ENCODE peak calls at places on chromosomes 2 and 18, in nine cellular contexts. X is H4, E is astrocyte of the spinal cord, S is A172, D is H1, Y is amniotic stem cell, Q is Daoy, B is amniotic epithelial cell, K is HFF-Myc. P is an unnamed sample.

GRCh38 chr2:6999161-6999877 is 82.1 kb downstream of the RNF144A start:
- DNase-seq in Q (no peak), B (no peak), E (no peak), Y (no peak), K (no peak), S (no peak), X (no peak), D (no peak), P (no peak)

GRCh38 chr2:119126650-119127049 is 31.9 kb downstream of the C1QL2 start:
- DNase-seq in B (no peak), S (peak; percentile 48), D (peak; percentile 90), X (peak; percentile 7), Y (no peak), K (no peak), Q (peak; percentile 77), E (no peak), P (peak; percentile 28)

GRCh38 chr2:224408676-224409075 is 6.8 kb upstream of the FAM124B start:
- DNase-seq in Q (no peak), K (no peak), E (no peak), S (no peak), D (no peak), B (no peak), X (no peak), Y (no peak), P (no peak)

GRCh38 chr2:227374158-227374557 is 4.9 kb downstream of the TM4SF20 start:
- DNase-seq in K (no peak), D (no peak), Y (no peak), X (no peak), S (peak; percentile 85), Q (peak; percentile 59), B (peak; percentile 75), E (peak; percentile 59), P (peak; percentile 97)

GRCh38 chr2:36245632-36246031 is 109.9 kb upstream of the CRIM1 start:
- DNase-seq in S (no peak), B (no peak), E (peak; percentile 4), K (no peak), Y (no peak), X (no peak), Q (no peak), D (no peak), P (no peak)

GRCh38 chr2:228847684-228848083 is 423.4 kb downstream of the PID1 start:
- DNase-seq in E (peak; percentile 13), S (no peak), K (no peak), Y (no peak), X (no peak), B (no peak), Q (no peak), D (no peak), P (no peak)

GRCh38 chr2:240532032-240532775 is 25.6 kb downstream of the ANKMY1 start:
- DNase-seq in X (peak; percentile 4), E (no peak), D (no peak), Y (no peak), K (no peak), Q (no peak), B (peak; percentile 21), S (no peak), P (no peak)

GRCh38 chr18:76564117-76564516 is 69.1 kb upstream of the ZNF516 start:
- DNase-seq in Y (no peak), X (peak; percentile 31), K (no peak), B (peak; percentile 59), Q (peak; percentile 26), D (peak; percentile 4), S (peak; percentile 44), E (peak; percentile 58), P (peak; percentile 10)

GRCh38 chr18:76658627-76659026 is 163.6 kb upstream of the ZNF516 start:
- DNase-seq in X (no peak), D (peak; percentile 83), S (no peak), K (no peak), B (peak; percentile 14), Q (peak; percentile 20), Y (no peak), E (no peak), P (peak; percentile 43)

GRCh38 chr2:38981670-38982357 is 92.1 kb downstream of the ARHGEF33 start:
- DNase-seq in K (no peak), S (no peak), X (no peak), E (no peak), D (no peak), B (no peak), Y (no peak), Q (no peak), P (no peak)

GRCh38 chr2:228548230-228548629 is 366.7 kb upstream of the SPHKAP start:
- DNase-seq in D (no peak), K (no peak), X (no peak), Y (no peak), B (peak; percentile 48), Q (no peak), E (peak; percentile 33), S (no peak), P (no peak)

GRCh38 chr2:32553829-32554432 is 73.9 kb upstream of the TTC27 start:
- DNase-seq in D (no peak), E (peak; percentile 67), Q (peak; percentile 13), K (peak; percentile 11), Y (peak; percentile 3), X (peak; percentile 6), S (peak; percentile 21), B (peak; percentile 62), P (peak; percentile 64)

GRCh38 chr2:140384946-140385345 is 1604.8 kb upstream of the NXPH2 start:
- DNase-seq in D (no peak), E (no peak), K (no peak), X (no peak), Q (no peak), B (no peak), Y (no peak), S (no peak), P (no peak)

GRCh38 chr2:195407782-195408181 is 249.2 kb upstream of the SLC39A10 start:
- DNase-seq in D (no peak), K (no peak), B (peak; percentile 68), Y (no peak), E (no peak), S (peak; percentile 23), X (peak; percentile 23), Q (peak; percentile 14), P (no peak)

GRCh38 chr18:39843546-39843945 is 2111.5 kb upstream of the PIK3C3 start:
- DNase-seq in X (no peak), S (no peak), E (no peak), B (no peak), K (no peak), D (no peak), Q (no peak), Y (no peak), P (no peak)

GRCh38 chr2:54586062-54586982 is 130.2 kb downstream of the SPTBN1 start:
- DNase-seq in D (no peak), K (no peak), S (no peak), E (peak; percentile 72), X (no peak), B (peak; percentile 82), Y (no peak), Q (no peak), P (peak; percentile 63)

GRCh38 chr2:66748939-66749338 is 314.0 kb downstream of the MEIS1 start:
- DNase-seq in D (no peak), B (no peak), Y (no peak), X (no peak), K (no peak), S (no peak), Q (no peak), E (no peak), P (no peak)

GRCh38 chr18:56112013-56112749 is 524.2 kb upstream of the TCF4 start:
- DNase-seq in S (peak; percentile 2), X (no peak), E (no peak), Y (no peak), Q (peak; percentile 43), D (no peak), B (peak; percentile 24), K (no peak), P (no peak)

GRCh38 chr2:99488587-99488998 is 1.2 kb downstream of the REV1 start:
- DNase-seq in X (peak; percentile 24), E (peak; percentile 33), D (no peak), K (no peak), S (peak; percentile 35), B (peak; percentile 39), Y (no peak), Q (peak; percentile 45), P (peak; percentile 31)

GRCh38 chr2:231305221-231305620 is 90.3 kb upstream of the B3GNT7 start:
- DNase-seq in Y (no peak), S (no peak), X (no peak), D (no peak), E (no peak), B (no peak), K (no peak), Q (no peak), P (no peak)

GRCh38 chr2:677056-677949 is at the start of gene TMEM18:
- DNase-seq in S (peak; percentile 97), X (peak; percentile 97), B (peak; percentile 99), K (peak; percentile 99), E (peak; percentile 98), D (peak; percentile 97), Y (peak; percentile 99), Q (peak; percentile 97), P (peak; percentile 98)

GRCh38 chr2:5698171-5698570 is 6.0 kb downstream of the SOX11 start:
- DNase-seq in E (no peak), X (no peak), S (no peak), B (no peak), D (no peak), Y (no peak), K (no peak), Q (no peak), P (no peak)

GRCh38 chr2:64405476-64406406 is 48.2 kb upstream of the LGALSL start:
- DNase-seq in Q (peak; percentile 39), B (peak; percentile 62), Y (no peak), E (peak; percentile 34), D (no peak), X (peak; percentile 38), K (peak; percentile 74), S (no peak), P (no peak)

GRCh38 chr18:499351-500229 is 911 bp downstream of the COLEC12 start:
- DNase-seq in X (peak; percentile 56), S (peak; percentile 70), E (peak; percentile 71), B (peak; percentile 96), K (no peak), D (peak; percentile 52), Q (peak; percentile 70), Y (peak; percentile 77), P (peak; percentile 52)

GRCh38 chr2:235263205-235264120 is 230.4 kb upstream of the AGAP1 start:
- DNase-seq in Q (peak; percentile 89), X (peak; percentile 83), Y (peak; percentile 93), B (peak; percentile 92), S (peak; percentile 97), E (peak; percentile 92), K (peak; percentile 31), D (no peak), P (peak; percentile 95)

GRCh38 chr18:48859311-48860275 is 91.2 kb downstream of the SMAD7 start:
- DNase-seq in D (peak; percentile 66), Q (no peak), S (no peak), K (no peak), B (no peak), X (no peak), Y (no peak), E (no peak), P (peak; percentile 49)

GRCh38 chr2:241116606-241117560 is 14.8 kb upstream of the MTERF4 start:
- DNase-seq in E (no peak), X (no peak), B (no peak), Q (no peak), D (no peak), S (no peak), Y (no peak), K (no peak), P (no peak)

GRCh38 chr2:190948671-190949070 is 65.3 kb downstream of the STAT1 start:
- DNase-seq in Q (peak; percentile 86), E (peak; percentile 43), Y (no peak), B (peak; percentile 93), K (no peak), D (no peak), S (peak; percentile 70), X (peak; percentile 71), P (no peak)